ENCODE peak calls at places on chromosomes 11 and 22, in four cellular contexts. K is GM04504, M is RWPE1, P is left colon. C is an unnamed sample.

GRCh38 chr11:30596832-30597231 is 10.7 kb upstream of the MPPED2 start:
- DNase-seq in M (no peak), P (no peak), K (no peak), C (no peak)

GRCh38 chr22:45503816-45504702 is 1.4 kb downstream of the FBLN1 start:
- DNase-seq in K (no peak), M (no peak), P (no peak), C (peak)

GRCh38 chr11:86577663-86578636 is 94.5 kb downstream of the ME3 start:
- DNase-seq in P (peak), M (peak), K (peak), C (no peak)

GRCh38 chr11:126076641-126077040 is 14.0 kb upstream of the CDON start:
- DNase-seq in P (no peak), M (no peak), K (no peak), C (no peak)

GRCh38 chr22:44026630-44027511 is 2.8 kb downstream of the PARVB start:
- DNase-seq in K (peak), P (peak), M (no peak), C (no peak)

GRCh38 chr11:73530109-73530508 is 67.8 kb downstream of the FAM168A start:
- DNase-seq in P (peak), K (no peak), M (no peak), C (no peak)

GRCh38 chr11:83827520-83827919 is 541.4 kb upstream of the CCDC90B start:
- DNase-seq in M (no peak), K (peak), P (no peak), C (no peak)

GRCh38 chr11:72630104-72630852 is 43.9 kb downstream of the PDE2A start:
- DNase-seq in M (no peak), P (no peak), K (no peak), C (no peak)

GRCh38 chr11:74877132-74877531 is 71.8 kb downstream of the XRRA1 start:
- DNase-seq in P (no peak), M (no peak), K (no peak), C (no peak)

GRCh38 chr11:104570088-104570701 is 328.1 kb downstream of the CASP12 start:
- DNase-seq in P (no peak), K (no peak), M (peak), C (no peak)

GRCh38 chr11:68275721-68276488 is 4.1 kb upstream of the C11orf24 start:
- DNase-seq in M (peak), P (no peak), K (no peak), C (no peak)

GRCh38 chr11:19988598-19988997 is 171.7 kb downstream of the DBX1 start:
- DNase-seq in P (no peak), K (peak), M (no peak), C (no peak)

GRCh38 chr11:64611961-64612646 is 21.1 kb downstream of the SLC22A12 start:
- DNase-seq in M (no peak), K (no peak), P (no peak), C (no peak)

GRCh38 chr11:61477734-61478148 is 30.8 kb upstream of the LRRC10B start:
- DNase-seq in P (peak), M (peak), K (no peak), C (peak)

GRCh38 chr11:2578934-2579280 is 120.9 kb downstream of the KCNQ1OT1 start:
- DNase-seq in M (no peak), K (no peak), P (peak), C (no peak)

GRCh38 chr22:23777776-23778575 is 5.3 kb downstream of the MMP11 start:
- DNase-seq in M (no peak), P (no peak), K (no peak), C (no peak)

GRCh38 chr11:73159981-73160777 is 18.1 kb upstream of the FCHSD2 start:
- DNase-seq in K (no peak), M (no peak), P (no peak), C (no peak)

GRCh38 chr22:42777126-42777525 is 56.5 kb upstream of the A4GALT start:
- DNase-seq in M (no peak), P (no peak), K (no peak), C (no peak)

GRCh38 chr22:25567305-25567704 is 2.8 kb downstream of the GRK3 start:
- DNase-seq in M (no peak), K (no peak), P (no peak), C (no peak)

GRCh38 chr11:112477929-112478317 is 217.3 kb upstream of the PLET1 start:
- DNase-seq in M (no peak), P (no peak), K (no peak), C (peak)